ENCODE peak calls at places on chromosome 7, in eight cellular contexts. One of them, this sample, is unnamed.

GRCh38 chr7:81845628-81846259 is 75.9 kb upstream of the HGF start:
- DNase-seq in endothelial cell: no peak
- DNase-seq in T-cell: no peak
- DNase-seq in heart left ventricle: no peak
- DNase-seq in WTC11: no peak
- DNase-seq in NCI-H460: no peak
- DNase-seq in CD8-positive, alpha-beta T cell: no peak
- DNase-seq in upper lobe of right lung: no peak
- DNase-seq in this sample: peak; percentile 92

GRCh38 chr7:90625562-90625961 is 29.4 kb downstream of the CDK14 start:
- DNase-seq in heart left ventricle: peak; percentile 43
- DNase-seq in T-cell: no peak
- DNase-seq in upper lobe of right lung: no peak
- DNase-seq in WTC11: peak; percentile 44
- DNase-seq in NCI-H460: no peak
- DNase-seq in CD8-positive, alpha-beta T cell: no peak
- DNase-seq in endothelial cell: peak; percentile 50
- DNase-seq in this sample: peak; percentile 77

GRCh38 chr7:137655804-137656203 is 191.0 kb downstream of the DGKI start:
- DNase-seq in endothelial cell: no peak
- DNase-seq in WTC11: no peak
- DNase-seq in CD8-positive, alpha-beta T cell: no peak
- DNase-seq in upper lobe of right lung: no peak
- DNase-seq in NCI-H460: no peak
- DNase-seq in heart left ventricle: no peak
- DNase-seq in T-cell: no peak
- DNase-seq in this sample: no peak

GRCh38 chr7:121940907-121941306 is 67.9 kb downstream of the PTPRZ1 start:
- DNase-seq in WTC11: no peak
- DNase-seq in T-cell: no peak
- DNase-seq in endothelial cell: no peak
- DNase-seq in CD8-positive, alpha-beta T cell: no peak
- DNase-seq in NCI-H460: no peak
- DNase-seq in heart left ventricle: no peak
- DNase-seq in upper lobe of right lung: no peak
- DNase-seq in this sample: no peak

GRCh38 chr7:64990216-64990615 is 620 bp downstream of the ZNF117 start:
- DNase-seq in WTC11: no peak
- DNase-seq in NCI-H460: no peak
- DNase-seq in endothelial cell: no peak
- DNase-seq in upper lobe of right lung: no peak
- DNase-seq in CD8-positive, alpha-beta T cell: no peak
- DNase-seq in T-cell: no peak
- DNase-seq in heart left ventricle: no peak
- DNase-seq in this sample: peak; percentile 8

GRCh38 chr7:93156884-93157283 is 8.7 kb upstream of the SAMD9L start:
- DNase-seq in endothelial cell: no peak
- DNase-seq in T-cell: no peak
- DNase-seq in CD8-positive, alpha-beta T cell: no peak
- DNase-seq in heart left ventricle: no peak
- DNase-seq in WTC11: no peak
- DNase-seq in NCI-H460: no peak
- DNase-seq in upper lobe of right lung: no peak
- DNase-seq in this sample: no peak

GRCh38 chr7:91089382-91089963 is 174.8 kb upstream of the FZD1 start:
- DNase-seq in T-cell: no peak
- DNase-seq in endothelial cell: no peak
- DNase-seq in heart left ventricle: no peak
- DNase-seq in upper lobe of right lung: no peak
- DNase-seq in NCI-H460: peak; percentile 41
- DNase-seq in CD8-positive, alpha-beta T cell: no peak
- DNase-seq in WTC11: no peak
- DNase-seq in this sample: peak; percentile 80

GRCh38 chr7:80533287-80533686 is 21.4 kb upstream of the GNAT3 start:
- DNase-seq in NCI-H460: no peak
- DNase-seq in heart left ventricle: no peak
- DNase-seq in WTC11: no peak
- DNase-seq in CD8-positive, alpha-beta T cell: no peak
- DNase-seq in upper lobe of right lung: no peak
- DNase-seq in T-cell: no peak
- DNase-seq in endothelial cell: no peak
- DNase-seq in this sample: no peak

GRCh38 chr7:108244110-108244509 is 113.9 kb upstream of the LAMB4 start:
- DNase-seq in WTC11: no peak
- DNase-seq in upper lobe of right lung: no peak
- DNase-seq in heart left ventricle: no peak
- DNase-seq in NCI-H460: no peak
- DNase-seq in CD8-positive, alpha-beta T cell: no peak
- DNase-seq in endothelial cell: no peak
- DNase-seq in T-cell: no peak
- DNase-seq in this sample: no peak

GRCh38 chr7:131068604-131069021 is 259.1 kb upstream of the MKLN1 start:
- DNase-seq in upper lobe of right lung: no peak
- DNase-seq in endothelial cell: no peak
- DNase-seq in NCI-H460: no peak
- DNase-seq in T-cell: no peak
- DNase-seq in CD8-positive, alpha-beta T cell: no peak
- DNase-seq in heart left ventricle: no peak
- DNase-seq in WTC11: no peak
- DNase-seq in this sample: no peak

GRCh38 chr7:80312139-80312661 is 177.6 kb downstream of the GNAI1 start:
- DNase-seq in heart left ventricle: no peak
- DNase-seq in endothelial cell: peak; percentile 42
- DNase-seq in WTC11: no peak
- DNase-seq in CD8-positive, alpha-beta T cell: no peak
- DNase-seq in NCI-H460: no peak
- DNase-seq in T-cell: peak; percentile 15
- DNase-seq in upper lobe of right lung: no peak
- DNase-seq in this sample: peak; percentile 64

GRCh38 chr7:105661625-105662024 is 80.3 kb upstream of the EFCAB10 start:
- DNase-seq in T-cell: no peak
- DNase-seq in endothelial cell: no peak
- DNase-seq in heart left ventricle: no peak
- DNase-seq in NCI-H460: no peak
- DNase-seq in CD8-positive, alpha-beta T cell: no peak
- DNase-seq in WTC11: no peak
- DNase-seq in upper lobe of right lung: no peak
- DNase-seq in this sample: no peak

GRCh38 chr7:154231732-154232131 is 179.5 kb downstream of the DPP6 start:
- DNase-seq in T-cell: no peak
- DNase-seq in WTC11: no peak
- DNase-seq in heart left ventricle: no peak
- DNase-seq in upper lobe of right lung: no peak
- DNase-seq in CD8-positive, alpha-beta T cell: no peak
- DNase-seq in endothelial cell: peak; percentile 52
- DNase-seq in NCI-H460: no peak
- DNase-seq in this sample: no peak

GRCh38 chr7:136000288-136000913 is 23.2 kb upstream of the MTPN start:
- DNase-seq in endothelial cell: no peak
- DNase-seq in heart left ventricle: no peak
- DNase-seq in CD8-positive, alpha-beta T cell: no peak
- DNase-seq in T-cell: no peak
- DNase-seq in NCI-H460: no peak
- DNase-seq in upper lobe of right lung: no peak
- DNase-seq in WTC11: no peak
- DNase-seq in this sample: no peak

GRCh38 chr7:110962374-110962773 is 128.6 kb upstream of the LRRN3 start:
- DNase-seq in CD8-positive, alpha-beta T cell: no peak
- DNase-seq in WTC11: no peak
- DNase-seq in endothelial cell: no peak
- DNase-seq in T-cell: no peak
- DNase-seq in heart left ventricle: no peak
- DNase-seq in upper lobe of right lung: no peak
- DNase-seq in NCI-H460: no peak
- DNase-seq in this sample: no peak

GRCh38 chr7:149690688-149691446 is 82.5 kb downstream of the ZNF467 start:
- DNase-seq in T-cell: no peak
- DNase-seq in WTC11: peak; percentile 96
- DNase-seq in NCI-H460: peak; percentile 79
- DNase-seq in endothelial cell: peak; percentile 72
- DNase-seq in CD8-positive, alpha-beta T cell: no peak
- DNase-seq in upper lobe of right lung: no peak
- DNase-seq in heart left ventricle: peak; percentile 11
- DNase-seq in this sample: no peak

GRCh38 chr7:101382937-101383336 is 20.3 kb downstream of the COL26A1 start:
- DNase-seq in heart left ventricle: no peak
- DNase-seq in endothelial cell: no peak
- DNase-seq in WTC11: no peak
- DNase-seq in NCI-H460: no peak
- DNase-seq in CD8-positive, alpha-beta T cell: no peak
- DNase-seq in T-cell: no peak
- DNase-seq in upper lobe of right lung: no peak
- DNase-seq in this sample: no peak

GRCh38 chr7:127865466-127865865 is 165.8 kb downstream of the LRRC4 start:
- DNase-seq in upper lobe of right lung: no peak
- DNase-seq in WTC11: no peak
- DNase-seq in endothelial cell: no peak
- DNase-seq in NCI-H460: no peak
- DNase-seq in CD8-positive, alpha-beta T cell: no peak
- DNase-seq in heart left ventricle: no peak
- DNase-seq in T-cell: no peak
- DNase-seq in this sample: no peak

GRCh38 chr7:76063114-76063513 is 15.2 kb downstream of the MDH2 start:
- DNase-seq in WTC11: no peak
- DNase-seq in T-cell: no peak
- DNase-seq in upper lobe of right lung: no peak
- DNase-seq in endothelial cell: no peak
- DNase-seq in heart left ventricle: no peak
- DNase-seq in CD8-positive, alpha-beta T cell: no peak
- DNase-seq in NCI-H460: no peak
- DNase-seq in this sample: no peak

GRCh38 chr7:74083117-74083876 is at the start of gene LIMK1:
- DNase-seq in CD8-positive, alpha-beta T cell: peak; percentile 78
- DNase-seq in upper lobe of right lung: peak; percentile 91
- DNase-seq in heart left ventricle: peak; percentile 83
- DNase-seq in endothelial cell: peak; percentile 79
- DNase-seq in WTC11: peak; percentile 75
- DNase-seq in NCI-H460: peak; percentile 71
- DNase-seq in T-cell: peak; percentile 74
- DNase-seq in this sample: peak; percentile 87

GRCh38 chr7:138785587-138786437 is 12.0 kb upstream of the TMEM213 start:
- DNase-seq in NCI-H460: peak; percentile 8
- DNase-seq in upper lobe of right lung: no peak
- DNase-seq in CD8-positive, alpha-beta T cell: no peak
- DNase-seq in T-cell: no peak
- DNase-seq in WTC11: no peak
- DNase-seq in endothelial cell: no peak
- DNase-seq in heart left ventricle: no peak
- DNase-seq in this sample: no peak

GRCh38 chr7:99766484-99767099 is 17.4 kb downstream of the CYP3A4 start:
- DNase-seq in endothelial cell: no peak
- DNase-seq in CD8-positive, alpha-beta T cell: no peak
- DNase-seq in WTC11: no peak
- DNase-seq in heart left ventricle: no peak
- DNase-seq in NCI-H460: no peak
- DNase-seq in T-cell: no peak
- DNase-seq in upper lobe of right lung: no peak
- DNase-seq in this sample: no peak

GRCh38 chr7:484365-485101 is 35.1 kb downstream of the PDGFA start:
- DNase-seq in NCI-H460: no peak
- DNase-seq in heart left ventricle: no peak
- DNase-seq in CD8-positive, alpha-beta T cell: no peak
- DNase-seq in T-cell: no peak
- DNase-seq in upper lobe of right lung: peak; percentile 54
- DNase-seq in endothelial cell: no peak
- DNase-seq in WTC11: peak; percentile 36
- DNase-seq in this sample: no peak

GRCh38 chr7:101690061-101690460 is 61.0 kb upstream of the MYL10 start:
- DNase-seq in upper lobe of right lung: no peak
- DNase-seq in NCI-H460: no peak
- DNase-seq in CD8-positive, alpha-beta T cell: no peak
- DNase-seq in endothelial cell: no peak
- DNase-seq in heart left ventricle: no peak
- DNase-seq in T-cell: no peak
- DNase-seq in WTC11: no peak
- DNase-seq in this sample: no peak

GRCh38 chr7:28847681-28848080 is 110.4 kb downstream of the TRIL start:
- DNase-seq in upper lobe of right lung: no peak
- DNase-seq in heart left ventricle: peak; percentile 25
- DNase-seq in NCI-H460: no peak
- DNase-seq in endothelial cell: no peak
- DNase-seq in WTC11: no peak
- DNase-seq in T-cell: no peak
- DNase-seq in CD8-positive, alpha-beta T cell: no peak
- DNase-seq in this sample: no peak

GRCh38 chr7:45573636-45574470 is at the start of gene ADCY1:
- DNase-seq in NCI-H460: peak; percentile 14
- DNase-seq in WTC11: peak; percentile 53
- DNase-seq in heart left ventricle: no peak
- DNase-seq in endothelial cell: peak; percentile 51
- DNase-seq in CD8-positive, alpha-beta T cell: no peak
- DNase-seq in T-cell: no peak
- DNase-seq in upper lobe of right lung: no peak
- DNase-seq in this sample: peak; percentile 62

GRCh38 chr7:40015790-40016296 is 65.8 kb downstream of the CDK13 start:
- DNase-seq in heart left ventricle: peak; percentile 11
- DNase-seq in endothelial cell: no peak
- DNase-seq in upper lobe of right lung: no peak
- DNase-seq in CD8-positive, alpha-beta T cell: no peak
- DNase-seq in WTC11: no peak
- DNase-seq in T-cell: no peak
- DNase-seq in NCI-H460: no peak
- DNase-seq in this sample: no peak

GRCh38 chr7:129644634-129645230 is 33.2 kb downstream of the NRF1 start:
- DNase-seq in WTC11: no peak
- DNase-seq in CD8-positive, alpha-beta T cell: no peak
- DNase-seq in heart left ventricle: no peak
- DNase-seq in NCI-H460: peak; percentile 49
- DNase-seq in endothelial cell: peak; percentile 7
- DNase-seq in upper lobe of right lung: no peak
- DNase-seq in T-cell: no peak
- DNase-seq in this sample: peak; percentile 30

GRCh38 chr7:35758421-35758820 is 42.4 kb upstream of the SEPTIN7 start:
- DNase-seq in T-cell: no peak
- DNase-seq in endothelial cell: peak; percentile 15
- DNase-seq in upper lobe of right lung: no peak
- DNase-seq in NCI-H460: no peak
- DNase-seq in heart left ventricle: no peak
- DNase-seq in WTC11: no peak
- DNase-seq in CD8-positive, alpha-beta T cell: no peak
- DNase-seq in this sample: no peak

GRCh38 chr7:6123843-6124242 is 92.7 kb downstream of the ANKRD61 start:
- DNase-seq in NCI-H460: no peak
- DNase-seq in upper lobe of right lung: no peak
- DNase-seq in CD8-positive, alpha-beta T cell: no peak
- DNase-seq in WTC11: no peak
- DNase-seq in endothelial cell: no peak
- DNase-seq in T-cell: no peak
- DNase-seq in heart left ventricle: no peak
- DNase-seq in this sample: no peak

GRCh38 chr7:22339725-22340390 is 17.1 kb downstream of the RAPGEF5 start:
- DNase-seq in CD8-positive, alpha-beta T cell: no peak
- DNase-seq in WTC11: no peak
- DNase-seq in NCI-H460: no peak
- DNase-seq in upper lobe of right lung: no peak
- DNase-seq in heart left ventricle: no peak
- DNase-seq in T-cell: no peak
- DNase-seq in endothelial cell: no peak
- DNase-seq in this sample: no peak

GRCh38 chr7:47852330-47853245 is 95.7 kb downstream of the PKD1L1 start:
- DNase-seq in endothelial cell: peak; percentile 14
- DNase-seq in CD8-positive, alpha-beta T cell: no peak
- DNase-seq in NCI-H460: no peak
- DNase-seq in WTC11: peak; percentile 51
- DNase-seq in upper lobe of right lung: no peak
- DNase-seq in heart left ventricle: no peak
- DNase-seq in T-cell: no peak
- DNase-seq in this sample: no peak

GRCh38 chr7:44565097-44565794 is 8.5 kb downstream of the DDX56 start:
- DNase-seq in T-cell: peak; percentile 53
- DNase-seq in WTC11: peak; percentile 80
- DNase-seq in CD8-positive, alpha-beta T cell: peak; percentile 65
- DNase-seq in upper lobe of right lung: peak; percentile 83
- DNase-seq in heart left ventricle: peak; percentile 50
- DNase-seq in endothelial cell: peak; percentile 83
- DNase-seq in NCI-H460: peak; percentile 53
- DNase-seq in this sample: peak; percentile 69

GRCh38 chr7:140484951-140485350 is 5.6 kb upstream of the MKRN1 start:
- DNase-seq in upper lobe of right lung: no peak
- DNase-seq in heart left ventricle: no peak
- DNase-seq in endothelial cell: no peak
- DNase-seq in WTC11: no peak
- DNase-seq in NCI-H460: no peak
- DNase-seq in T-cell: no peak
- DNase-seq in CD8-positive, alpha-beta T cell: no peak
- DNase-seq in this sample: no peak